ENCODE peak calls at places on chromosomes 6 and 20, in ten cellular contexts. One of them, this sample, is unnamed. For H3K79me2, the result is how much of the 10 kb centered on the place peaks cover.

GRCh38 chr6:35452186-35453090 is at the start of gene FANCE:
- DNase-seq in astrocyte: peak
- DNase-seq in GM23248: peak
- DNase-seq in MM.1S: peak
- DNase-seq in K562: peak
- DNase-seq in mesendoderm: peak
- DNase-seq in mammary epithelial cell: peak
- DNase-seq in GM23338: peak
- DNase-seq in HepG2: peak
- DNase-seq in H9: peak
- DNase-seq in this sample: peak

GRCh38 chr6:136751991-136752390 is 40.3 kb downstream of the MAP3K5 start:
- DNase-seq in astrocyte: no peak
- DNase-seq in GM23248: no peak
- DNase-seq in MM.1S: no peak
- DNase-seq in K562: no peak
- DNase-seq in mesendoderm: no peak
- DNase-seq in mammary epithelial cell: no peak
- DNase-seq in GM23338: no peak
- DNase-seq in HepG2: no peak
- DNase-seq in H9: no peak
- DNase-seq in this sample: no peak

GRCh38 chr20:36315545-36316351 is 9.6 kb downstream of the DLGAP4 start:
- DNase-seq in astrocyte: no peak
- DNase-seq in GM23248: no peak
- DNase-seq in MM.1S: no peak
- DNase-seq in K562: no peak
- DNase-seq in mesendoderm: no peak
- DNase-seq in mammary epithelial cell: no peak
- DNase-seq in GM23338: no peak
- DNase-seq in HepG2: no peak
- DNase-seq in H9: peak
- DNase-seq in this sample: no peak

GRCh38 chr6:89387516-89388222 is 24.4 kb downstream of the RRAGD start:
- DNase-seq in astrocyte: no peak
- DNase-seq in GM23248: no peak
- DNase-seq in MM.1S: peak
- DNase-seq in K562: no peak
- DNase-seq in mesendoderm: no peak
- DNase-seq in mammary epithelial cell: no peak
- DNase-seq in GM23338: no peak
- DNase-seq in HepG2: no peak
- DNase-seq in H9: no peak
- DNase-seq in this sample: no peak

GRCh38 chr20:16027710-16028109 is 545.5 kb downstream of the KIF16B start:
- DNase-seq in astrocyte: no peak
- DNase-seq in GM23248: no peak
- DNase-seq in MM.1S: no peak
- DNase-seq in K562: no peak
- DNase-seq in mesendoderm: peak
- DNase-seq in mammary epithelial cell: no peak
- DNase-seq in GM23338: peak
- DNase-seq in HepG2: no peak
- DNase-seq in H9: no peak
- DNase-seq in this sample: peak

GRCh38 chr6:73032586-73032985 is 192.7 kb downstream of the KHDC1L start:
- DNase-seq in astrocyte: peak
- DNase-seq in GM23248: peak
- DNase-seq in MM.1S: no peak
- DNase-seq in K562: no peak
- DNase-seq in mesendoderm: no peak
- DNase-seq in mammary epithelial cell: peak
- DNase-seq in GM23338: no peak
- DNase-seq in HepG2: no peak
- DNase-seq in H9: no peak
- DNase-seq in this sample: no peak

GRCh38 chr6:45942953-45943352 is 72.7 kb downstream of the CLIC5 start:
- DNase-seq in astrocyte: no peak
- DNase-seq in GM23248: no peak
- DNase-seq in MM.1S: no peak
- DNase-seq in K562: no peak
- DNase-seq in mesendoderm: no peak
- DNase-seq in mammary epithelial cell: no peak
- DNase-seq in GM23338: no peak
- DNase-seq in HepG2: no peak
- DNase-seq in H9: no peak
- DNase-seq in this sample: no peak

GRCh38 chr6:46390153-46390876 is 100.9 kb downstream of the RCAN2 start:
- DNase-seq in astrocyte: no peak
- DNase-seq in GM23248: no peak
- DNase-seq in MM.1S: no peak
- DNase-seq in K562: no peak
- DNase-seq in mesendoderm: no peak
- DNase-seq in mammary epithelial cell: no peak
- DNase-seq in GM23338: no peak
- DNase-seq in HepG2: no peak
- DNase-seq in H9: no peak
- DNase-seq in this sample: no peak

GRCh38 chr6:40907198-40907701 is 131.8 kb downstream of the UNC5CL start:
- DNase-seq in astrocyte: peak
- DNase-seq in GM23248: peak
- DNase-seq in MM.1S: no peak
- DNase-seq in K562: no peak
- DNase-seq in mesendoderm: no peak
- DNase-seq in mammary epithelial cell: peak
- DNase-seq in GM23338: peak
- DNase-seq in HepG2: peak
- DNase-seq in H9: no peak
- DNase-seq in this sample: no peak

GRCh38 chr6:89894169-89894568 is at the start of gene GJA10:
- DNase-seq in astrocyte: no peak
- DNase-seq in GM23248: no peak
- DNase-seq in MM.1S: no peak
- DNase-seq in K562: no peak
- DNase-seq in mesendoderm: no peak
- DNase-seq in mammary epithelial cell: no peak
- DNase-seq in GM23338: no peak
- DNase-seq in HepG2: no peak
- DNase-seq in H9: no peak
- DNase-seq in this sample: no peak

GRCh38 chr6:152206072-152206818 is 398.8 kb downstream of the ESR1 start:
- DNase-seq in astrocyte: no peak
- DNase-seq in GM23248: peak
- DNase-seq in MM.1S: no peak
- DNase-seq in K562: peak
- DNase-seq in mesendoderm: peak
- DNase-seq in mammary epithelial cell: no peak
- DNase-seq in GM23338: peak
- DNase-seq in HepG2: peak
- DNase-seq in H9: peak
- DNase-seq in this sample: peak

GRCh38 chr20:58930496-58930895 is 50.6 kb upstream of the NELFCD start:
- DNase-seq in astrocyte: no peak
- DNase-seq in GM23248: peak
- DNase-seq in MM.1S: no peak
- DNase-seq in K562: no peak
- DNase-seq in mesendoderm: no peak
- DNase-seq in mammary epithelial cell: peak
- DNase-seq in GM23338: no peak
- DNase-seq in HepG2: no peak
- DNase-seq in H9: no peak
- DNase-seq in this sample: no peak

DNA sequence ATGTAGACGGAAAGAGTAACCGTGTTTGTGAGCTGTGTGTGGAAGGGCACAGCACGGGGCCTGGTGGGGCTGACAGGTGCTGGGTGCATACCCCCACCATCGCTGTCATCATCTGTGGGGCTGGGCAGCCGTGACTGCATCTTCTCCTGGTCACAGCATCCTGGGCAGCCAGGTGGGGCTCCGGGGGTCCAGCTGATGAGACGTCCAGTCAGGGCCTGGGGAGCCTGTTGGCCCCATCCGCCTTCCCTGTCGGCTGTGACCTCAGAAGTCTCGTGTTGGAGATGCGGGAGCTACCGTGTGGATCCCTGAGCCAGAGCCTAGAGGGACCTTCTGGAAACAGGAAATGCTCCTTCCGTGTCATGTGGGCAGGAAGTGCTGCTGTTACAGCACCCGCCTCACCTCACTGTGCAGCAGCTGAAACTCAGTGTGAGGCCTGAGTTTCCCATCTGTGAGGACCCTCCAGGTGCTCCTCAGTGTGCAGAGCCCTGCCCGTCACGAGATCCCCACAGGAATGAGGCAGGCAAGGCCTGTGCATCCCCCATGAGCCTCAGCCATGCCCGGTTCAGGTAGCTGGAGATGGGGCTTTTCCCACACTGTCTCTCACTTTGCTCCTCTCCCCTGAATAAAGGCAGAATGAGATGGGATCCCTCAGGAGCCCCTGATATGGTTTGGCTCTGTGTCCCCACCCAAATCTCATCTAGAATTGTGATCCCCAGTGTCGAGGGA is 108.7 kb downstream of the ERMARD start:
- DNase-seq in astrocyte: no peak
- DNase-seq in GM23248: no peak
- DNase-seq in MM.1S: no peak
- DNase-seq in K562: no peak
- DNase-seq in mesendoderm: no peak
- DNase-seq in mammary epithelial cell: no peak
- DNase-seq in GM23338: no peak
- DNase-seq in HepG2: no peak
- DNase-seq in H9: no peak
- DNase-seq in this sample: no peak
- H3K4me2 ChIP-seq in astrocyte: no peak
- H3K4me2 ChIP-seq in GM23248: no peak
- H3K4me2 ChIP-seq in MM.1S: no peak
- H3K4me2 ChIP-seq in K562: no peak
- H3K4me2 ChIP-seq in mesendoderm: no peak
- H3K4me2 ChIP-seq in mammary epithelial cell: no peak
- H3K4me2 ChIP-seq in GM23338: no peak
- H3K4me2 ChIP-seq in HepG2: no peak
- H3K4me2 ChIP-seq in H9: no peak
- H3K4me2 ChIP-seq in this sample: no peak

GRCh38 chr6:105834548-105834947 is 251.6 kb upstream of the PRDM1 start:
- DNase-seq in astrocyte: no peak
- DNase-seq in GM23248: no peak
- DNase-seq in MM.1S: no peak
- DNase-seq in K562: no peak
- DNase-seq in mesendoderm: no peak
- DNase-seq in mammary epithelial cell: no peak
- DNase-seq in GM23338: no peak
- DNase-seq in HepG2: no peak
- DNase-seq in H9: no peak
- DNase-seq in this sample: no peak
- H3K79me2 ChIP-seq in astrocyte: under half
- H3K79me2 ChIP-seq in GM23248: under half
- H3K79me2 ChIP-seq in MM.1S: under half
- H3K79me2 ChIP-seq in K562: under half
- H3K79me2 ChIP-seq in mesendoderm: under half
- H3K79me2 ChIP-seq in mammary epithelial cell: under half
- H3K79me2 ChIP-seq in GM23338: under half
- H3K79me2 ChIP-seq in HepG2: under half
- H3K79me2 ChIP-seq in H9: under half
- H3K79me2 ChIP-seq in this sample: under half

GRCh38 chr6:13427346-13427745 is 60.1 kb downstream of the GFOD1 start:
- DNase-seq in astrocyte: no peak
- DNase-seq in GM23248: no peak
- DNase-seq in MM.1S: no peak
- DNase-seq in K562: no peak
- DNase-seq in mesendoderm: no peak
- DNase-seq in mammary epithelial cell: no peak
- DNase-seq in GM23338: no peak
- DNase-seq in HepG2: no peak
- DNase-seq in H9: no peak
- DNase-seq in this sample: no peak

GRCh38 chr6:13425971-13426931 is 61.1 kb downstream of the GFOD1 start:
- DNase-seq in astrocyte: peak
- DNase-seq in GM23248: peak
- DNase-seq in MM.1S: no peak
- DNase-seq in K562: no peak
- DNase-seq in mesendoderm: no peak
- DNase-seq in mammary epithelial cell: peak
- DNase-seq in GM23338: no peak
- DNase-seq in HepG2: no peak
- DNase-seq in H9: no peak
- DNase-seq in this sample: no peak

GRCh38 chr6:13423292-13423691 is 64.1 kb downstream of the GFOD1 start:
- DNase-seq in astrocyte: no peak
- DNase-seq in GM23248: no peak
- DNase-seq in MM.1S: no peak
- DNase-seq in K562: no peak
- DNase-seq in mesendoderm: no peak
- DNase-seq in mammary epithelial cell: no peak
- DNase-seq in GM23338: no peak
- DNase-seq in HepG2: no peak
- DNase-seq in H9: peak
- DNase-seq in this sample: no peak

GRCh38 chr6:13427838-13428527 is 59.4 kb downstream of the GFOD1 start:
- DNase-seq in astrocyte: no peak
- DNase-seq in GM23248: no peak
- DNase-seq in MM.1S: peak
- DNase-seq in K562: no peak
- DNase-seq in mesendoderm: peak
- DNase-seq in mammary epithelial cell: no peak
- DNase-seq in GM23338: peak
- DNase-seq in HepG2: no peak
- DNase-seq in H9: peak
- DNase-seq in this sample: no peak

DNA sequence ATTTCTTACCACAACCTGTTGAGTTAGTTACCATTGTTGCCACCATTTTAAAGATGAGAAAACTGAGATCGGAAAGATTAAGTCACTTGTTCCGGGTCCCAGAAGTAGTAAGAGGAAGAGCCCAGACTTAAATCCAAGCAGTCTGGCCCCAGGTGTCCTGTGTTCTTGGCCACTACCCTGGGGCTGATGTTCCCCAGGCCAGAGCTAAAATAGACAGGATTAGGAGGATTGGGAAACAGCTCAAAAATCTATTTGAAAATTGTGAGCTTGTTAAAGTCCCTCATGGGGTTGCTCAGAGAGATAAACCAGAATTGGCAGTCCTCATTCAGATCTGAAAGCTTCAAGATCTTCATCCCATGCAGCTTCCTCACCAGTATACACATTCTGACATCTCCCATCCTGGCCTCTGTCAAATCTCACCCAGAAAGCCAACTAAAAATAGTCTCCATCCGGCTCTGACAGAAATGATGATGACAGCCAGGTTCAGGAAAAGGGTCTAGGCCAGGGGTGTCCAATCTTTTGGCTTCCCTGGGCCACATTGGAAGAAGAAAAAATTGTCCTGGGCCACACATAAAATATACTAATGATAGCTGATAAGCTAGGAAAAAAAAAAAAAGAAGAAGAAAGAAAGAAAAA is 62.0 kb downstream of the GFOD1 start:
- DNase-seq in astrocyte: no peak
- DNase-seq in GM23248: no peak
- DNase-seq in MM.1S: no peak
- DNase-seq in K562: no peak
- DNase-seq in mesendoderm: no peak
- DNase-seq in mammary epithelial cell: no peak
- DNase-seq in GM23338: no peak
- DNase-seq in HepG2: no peak
- DNase-seq in H9: no peak
- DNase-seq in this sample: no peak
- H3K4me2 ChIP-seq in astrocyte: peak
- H3K4me2 ChIP-seq in GM23248: no peak
- H3K4me2 ChIP-seq in MM.1S: no peak
- H3K4me2 ChIP-seq in K562: no peak
- H3K4me2 ChIP-seq in mesendoderm: no peak
- H3K4me2 ChIP-seq in mammary epithelial cell: no peak
- H3K4me2 ChIP-seq in GM23338: no peak
- H3K4me2 ChIP-seq in HepG2: no peak
- H3K4me2 ChIP-seq in H9: no peak
- H3K4me2 ChIP-seq in this sample: no peak

GRCh38 chr6:21526974-21527373 is 66.6 kb upstream of the SOX4 start:
- DNase-seq in astrocyte: no peak
- DNase-seq in GM23248: no peak
- DNase-seq in MM.1S: no peak
- DNase-seq in K562: no peak
- DNase-seq in mesendoderm: no peak
- DNase-seq in mammary epithelial cell: no peak
- DNase-seq in GM23338: no peak
- DNase-seq in HepG2: no peak
- DNase-seq in H9: no peak
- DNase-seq in this sample: no peak
- H3K79me2 ChIP-seq in astrocyte: under half
- H3K79me2 ChIP-seq in GM23248: under half
- H3K79me2 ChIP-seq in MM.1S: under half
- H3K79me2 ChIP-seq in K562: under half
- H3K79me2 ChIP-seq in mesendoderm: under half
- H3K79me2 ChIP-seq in mammary epithelial cell: under half
- H3K79me2 ChIP-seq in GM23338: under half
- H3K79me2 ChIP-seq in HepG2: under half
- H3K79me2 ChIP-seq in H9: under half
- H3K79me2 ChIP-seq in this sample: under half